ENCODE peak calls at places on chromosomes 12 and 14, in ten cellular contexts. D is NCI-H510A treated with DMSO at 0.1 percent for 48 hours; Z is NCI-H2081; O is activated CD8-positive, alpha-beta memory T cell treated with anti-CD3 and anti-CD28 coated beads, Interleukin-2, amount 50 U/mL, for 48 hours; F is heart right ventricle; M is HTR-8/SVneo; V is psoas muscle; H is stimulated activated CD4-positive, alpha-beta T cell treated with anti-CD3 and anti-CD28 coated beads, Interleukin-4, amount 100 ng/mL, for 1 hour; A is NCI-H1092 treated with DMSO at 0.1 percent for 48 hours; X is Caki2. J is an unnamed sample.
A peak's percentile ranks its signal among the peaks of the same experiment; 100 is the strongest.

GRCh38 chr12:50621435-50622304 is 116.9 kb downstream of the DIP2B start:
- DNase-seq in M (no peak), D (no peak), V (no peak), H (no peak), F (no peak), O (no peak), Z (no peak), A (no peak), X (no peak), J (peak; percentile 59)

GRCh38 chr14:60250318-60251035 is 1.5 kb downstream of the PPM1A start:
- DNase-seq in V (no peak), D (peak; percentile 60), A (no peak), X (peak; percentile 67), H (no peak), Z (peak; percentile 14), M (peak; percentile 31), F (no peak), O (no peak), J (peak; percentile 71)

GRCh38 chr12:94272280-94272679 is 123.9 kb downstream of the PLXNC1 start:
- DNase-seq in Z (no peak), X (no peak), A (no peak), D (no peak), H (no peak), F (no peak), O (no peak), V (no peak), M (no peak), J (no peak)

GRCh38 chr12:6074394-6074793 is 50.1 kb downstream of the VWF start:
- DNase-seq in H (no peak), A (no peak), M (no peak), Z (no peak), V (no peak), O (no peak), D (no peak), F (no peak), X (no peak), J (no peak)

GRCh38 chr12:79407671-79408622 is 282.8 kb downstream of the PAWR start:
- DNase-seq in X (peak; percentile 81), M (peak; percentile 51), O (no peak), V (peak; percentile 12), A (no peak), F (no peak), H (no peak), Z (peak; percentile 59), D (peak; percentile 27), J (peak; percentile 70)

GRCh38 chr12:132275110-132275531 is 54.3 kb downstream of the GALNT9 start:
- DNase-seq in M (peak; percentile 83), V (no peak), D (no peak), H (no peak), F (peak; percentile 4), X (peak; percentile 49), O (no peak), Z (peak; percentile 29), A (no peak), J (peak; percentile 53)

GRCh38 chr12:11863988-11864387 is 206.8 kb upstream of the BCL2L14 start:
- DNase-seq in H (no peak), A (no peak), F (no peak), M (no peak), X (no peak), Z (no peak), O (peak; percentile 15), V (no peak), D (no peak), J (no peak)

GRCh38 chr12:124971603-124972002 is 17.3 kb downstream of the DHX37 start:
- DNase-seq in Z (no peak), M (no peak), X (no peak), H (no peak), A (no peak), D (no peak), F (no peak), O (no peak), V (no peak), J (no peak)

GRCh38 chr14:93527076-93527692 is 96.4 kb downstream of the UNC79 start:
- DNase-seq in M (no peak), H (no peak), X (no peak), Z (no peak), D (no peak), F (no peak), O (no peak), V (no peak), A (no peak), J (no peak)

GRCh38 chr12:26062566-26062965 is 62.3 kb downstream of the BHLHE41 start:
- DNase-seq in A (no peak), O (no peak), M (peak; percentile 45), D (no peak), Z (no peak), F (no peak), H (no peak), V (no peak), X (no peak), J (no peak)

GRCh38 chr14:76770521-76771431 is 9.5 kb downstream of the VASH1 start:
- DNase-seq in H (no peak), A (no peak), O (peak; percentile 43), X (no peak), Z (no peak), D (no peak), M (no peak), F (no peak), V (no peak), J (no peak)

GRCh38 chr12:120230326-120230973 is 29.5 kb upstream of the RPLP0 start:
- DNase-seq in X (peak; percentile 78), D (peak; percentile 43), Z (no peak), A (no peak), V (peak; percentile 88), H (no peak), M (peak; percentile 92), F (peak; percentile 64), O (no peak), J (peak; percentile 97)